ENCODE peak calls at places on chromosome X, in four cellular contexts. V, X, Y and L are unnamed samples.

GRCh38 chrX:1420371-1420770 is 28.5 kb upstream of the SLC25A6 start:
- DNase-seq in V (no peak), Y (no peak), X (no peak), L (no peak)

GRCh38 chrX:72180539-72180938 is 1.0 kb upstream of the PIN4 start:
- DNase-seq in X (peak; percentile 19), Y (no peak), V (no peak), L (peak; percentile 3)

GRCh38 chrX:78029663-78030062 is 60.2 kb upstream of the PGAM4 start:
- DNase-seq in Y (no peak), V (no peak), X (peak; percentile 38), L (peak; percentile 42)

GRCh38 chrX:68677998-68678397 is 30.5 kb downstream of the STARD8 start:
- DNase-seq in Y (no peak), V (no peak), X (no peak), L (no peak)

GRCh38 chrX:107449490-107450175 is at the start of gene FRMPD3:
- DNase-seq in Y (no peak), V (no peak), X (peak; percentile 65), L (no peak)

GRCh38 chrX:11558972-11559371 is 106.7 kb downstream of the ARHGAP6 start:
- DNase-seq in X (peak; percentile 44), V (no peak), Y (no peak), L (peak; percentile 61)

GRCh38 chrX:34063616-34064015 is 68.5 kb downstream of the FAM47A start:
- DNase-seq in V (no peak), Y (no peak), X (no peak), L (no peak)

GRCh38 chrX:150762258-150762867 is 69.2 kb downstream of the MTMR1 start:
- DNase-seq in X (no peak), Y (no peak), V (no peak), L (no peak)

GRCh38 chrX:104135677-104136076 is 21.1 kb downstream of the SLC25A53 start:
- DNase-seq in Y (no peak), X (no peak), V (no peak), L (no peak)

GRCh38 chrX:68710870-68711576 is 63.6 kb downstream of the STARD8 start:
- DNase-seq in Y (no peak), X (peak; percentile 73), V (no peak), L (peak; percentile 42)

GRCh38 chrX:108216862-108217571 is 125.4 kb downstream of the ATG4A start:
- DNase-seq in X (no peak), V (no peak), Y (no peak), L (no peak)

GRCh38 chrX:8036914-8037313 is 109.7 kb upstream of the PNPLA4 start:
- DNase-seq in X (no peak), V (no peak), Y (no peak), L (no peak)

GRCh38 chrX:17226736-17227135 is 148.3 kb upstream of the NHS start:
- DNase-seq in X (no peak), Y (peak; percentile 34), V (no peak), L (no peak)

GRCh38 chrX:30161043-30161442 is 54.3 kb upstream of the MAGEB2 start:
- DNase-seq in V (no peak), X (no peak), Y (no peak), L (no peak)

GRCh38 chrX:41885724-41886123 is 37.6 kb downstream of the CASK start:
- DNase-seq in V (no peak), X (no peak), Y (no peak), L (no peak)

GRCh38 chrX:114338870-114339269 is 245.0 kb upstream of the HTR2C start:
- DNase-seq in X (no peak), V (no peak), Y (no peak), L (no peak)

GRCh38 chrX:126164689-126165400 is 1.2 kb downstream of the DCAF12L2 start:
- DNase-seq in X (no peak), V (no peak), Y (no peak), L (no peak)

GRCh38 chrX:68997911-68998310 is 167.3 kb downstream of the PJA1 start:
- DNase-seq in V (no peak), Y (no peak), X (no peak), L (no peak)

GRCh38 chrX:65034641-65035450 is 58.6 kb upstream of the ZC4H2 start:
- DNase-seq in V (no peak), X (peak; percentile 88), Y (peak; percentile 61), L (peak; percentile 89)

GRCh38 chrX:119552508-119552907 is 12.7 kb downstream of the STEEP1 start:
- DNase-seq in X (no peak), Y (no peak), V (no peak), L (no peak)

GRCh38 chrX:47175588-47175980 is 18.0 kb upstream of the UBA1 start:
- DNase-seq in V (no peak), X (peak; percentile 4), Y (no peak), L (no peak)
- TF ChIP-seq NRF1 in V (no peak), X (no peak), Y (no peak), L (no peak)

DNA sequence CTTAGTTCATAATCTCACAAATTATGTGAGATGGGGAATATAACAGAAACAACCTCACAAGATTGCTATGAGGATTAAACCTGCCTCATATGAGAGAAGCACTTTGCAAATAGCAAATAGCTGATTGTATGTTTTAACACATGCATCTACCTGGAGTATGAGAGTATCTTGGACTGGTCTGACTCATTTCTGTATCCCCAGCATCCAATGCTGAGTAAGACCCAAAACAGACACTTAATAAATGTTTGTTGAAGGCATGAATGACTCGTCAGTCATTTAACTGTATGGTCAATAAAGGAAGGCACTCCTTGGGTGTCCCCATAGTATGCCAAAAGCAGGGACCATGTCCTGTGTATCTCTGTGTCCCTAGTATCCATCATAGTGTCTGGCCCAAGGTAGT is 350.9 kb upstream of the F9 start:
- DNase-seq in Y (no peak), V (no peak), X (no peak), L (no peak)
- TF ChIP-seq NRF1 in Y (no peak), V (no peak), X (no peak), L (no peak)

DNA sequence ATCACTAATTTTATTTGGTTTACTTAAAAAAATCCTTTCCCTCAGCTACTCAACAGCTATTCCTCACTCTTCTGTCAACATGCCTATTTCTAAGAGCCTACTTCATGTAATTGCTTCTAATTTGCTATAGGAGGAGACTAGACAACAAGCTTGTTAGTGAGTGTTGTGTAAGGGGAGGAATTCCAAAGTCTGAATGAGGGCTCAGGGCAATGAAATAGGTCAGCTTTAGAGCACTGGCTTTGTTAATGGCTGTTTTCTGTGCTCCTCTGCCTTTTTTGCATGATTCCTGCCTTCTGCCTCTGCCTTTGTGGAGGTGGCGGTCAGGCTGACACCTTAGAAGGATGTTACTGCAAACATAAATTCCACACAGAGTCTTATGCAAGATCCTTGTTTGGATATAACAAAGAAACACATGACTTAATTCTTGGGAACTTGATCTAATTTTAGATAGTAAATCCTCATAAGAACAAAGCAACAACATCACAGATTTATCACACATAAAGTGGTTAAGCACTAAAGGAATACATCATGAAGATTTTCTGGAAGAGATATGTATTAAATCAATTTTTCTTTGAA is 15.0 kb upstream of the PAGE1 start:
- DNase-seq in X (no peak), V (no peak), Y (no peak), L (no peak)
- TF ChIP-seq NRF1 in X (no peak), V (no peak), Y (no peak), L (no peak)

DNA sequence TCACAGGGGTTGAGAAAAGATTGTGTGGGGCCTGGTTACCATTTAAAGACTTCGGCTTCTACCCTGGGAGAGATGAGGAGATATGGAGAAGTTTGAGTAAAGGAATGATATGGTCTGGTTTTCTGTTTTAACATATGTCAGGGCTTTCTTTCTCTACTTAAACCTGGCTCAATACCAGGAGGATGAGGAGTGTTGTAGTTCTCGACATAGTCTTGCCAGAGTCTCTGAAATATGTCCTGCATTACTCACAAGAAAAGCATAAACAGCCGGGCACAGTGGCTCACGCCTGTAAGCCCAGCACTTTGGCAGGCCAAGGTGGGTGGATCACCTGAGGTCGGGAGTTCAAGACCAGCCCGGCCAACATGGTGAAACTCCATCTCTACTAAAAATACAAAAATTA is 16.4 kb upstream of the ACE2 start:
- DNase-seq in X (no peak), V (no peak), Y (no peak), L (no peak)
- TF ChIP-seq NRF1 in X (no peak), V (no peak), Y (no peak), L (no peak)

GRCh38 chrX:136497556-136498048 is at the start of gene HTATSF1:
- DNase-seq in Y (no peak), X (no peak), V (no peak), L (no peak)
- TF ChIP-seq NRF1 in Y (no peak), X (no peak), V (no peak), L (no peak)

GRCh38 chrX:153643431-153644351 is 3.3 kb upstream of the DUSP9 start:
- DNase-seq in X (peak; percentile 83), V (no peak), Y (no peak), L (peak; percentile 77)
- TF ChIP-seq NRF1 in X (no peak), V (no peak), Y (no peak), L (no peak)

GRCh38 chrX:20060961-20061868 is 55.5 kb downstream of the MAP7D2 start:
- DNase-seq in V (peak; percentile 53), X (no peak), Y (no peak), L (no peak)

GRCh38 chrX:20057479-20057878 is 59.2 kb downstream of the MAP7D2 start:
- DNase-seq in V (no peak), X (no peak), Y (no peak), L (no peak)

GRCh38 chrX:20059467-20060128 is 57.1 kb downstream of the MAP7D2 start:
- DNase-seq in Y (no peak), X (no peak), V (no peak), L (no peak)

GRCh38 chrX:20053537-20053936 is 62.7 kb upstream of the BCLAF3 start:
- DNase-seq in Y (no peak), X (no peak), V (no peak), L (no peak)

GRCh38 chrX:20056704-20057103 is 60.0 kb downstream of the MAP7D2 start:
- DNase-seq in Y (no peak), X (no peak), V (no peak), L (no peak)
- TF ChIP-seq NRF1 in Y (no peak), X (no peak), V (no peak), L (no peak)

DNA sequence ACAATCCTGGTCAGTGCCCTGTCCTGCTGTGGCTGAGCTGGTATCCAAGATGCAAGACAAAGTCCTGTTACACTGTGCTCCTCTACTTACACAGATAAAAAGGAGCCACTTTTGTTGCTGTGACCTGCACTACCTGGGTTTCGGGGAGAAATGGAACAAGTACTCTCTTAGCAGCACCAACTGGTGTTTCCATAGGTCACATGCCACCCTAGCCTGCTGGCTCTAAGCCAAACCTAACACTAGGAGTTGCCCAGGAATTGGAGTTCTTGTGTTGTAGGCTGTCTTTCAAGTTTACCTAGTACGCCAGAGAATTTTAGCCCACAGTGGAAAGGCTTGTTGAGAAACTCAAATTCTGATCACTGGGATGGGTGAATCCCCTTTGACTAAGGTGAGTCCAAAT is 727.4 kb downstream of the FAM133A start:
- DNase-seq in V (no peak), X (no peak), Y (no peak), L (no peak)
- TF ChIP-seq NRF1 in V (no peak), X (no peak), Y (no peak), L (no peak)

DNA sequence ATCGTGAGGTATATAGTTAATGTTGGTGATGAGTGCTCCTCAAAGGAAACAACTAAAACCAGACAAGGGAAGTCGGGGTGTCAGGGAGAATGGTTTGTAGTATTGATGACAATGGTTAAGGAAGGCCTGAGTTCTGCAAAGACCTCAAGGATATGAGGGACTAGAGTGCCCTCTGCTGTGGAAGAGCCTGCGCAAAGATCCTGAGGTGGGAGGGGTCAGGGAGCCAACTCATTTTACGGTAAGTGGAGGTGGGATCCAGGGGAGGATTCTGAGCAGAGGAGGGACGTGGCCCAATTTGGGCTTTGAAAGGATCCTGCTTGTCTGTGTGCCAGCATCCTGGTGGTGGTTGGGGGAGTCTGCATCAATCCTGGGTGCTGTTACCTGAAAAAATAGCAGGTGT is 11.3 kb downstream of the UBA1 start:
- DNase-seq in Y (no peak), X (no peak), V (no peak), L (no peak)
- TF ChIP-seq NRF1 in Y (no peak), X (no peak), V (no peak), L (no peak)